ENCODE peak calls at places on chromosomes 3 and 15, in six cellular contexts. One of them, this sample, is unnamed.

GRCh38 chr3:79306939-79307590 is 460.7 kb downstream of the ROBO1 start:
- DNase-seq in iPS DF 19.7: no peak
- DNase-seq in activated naive CD4-positive, alpha-beta T cell treated with anti-CD3 and anti-CD28 coated beads, Interleukin-2, amount 10 ng/mL, durations not matched to agents 7 days and 5 days: no peak
- DNase-seq in naive thymus-derived CD4-positive, alpha-beta T cell: no peak
- DNase-seq in CD4-positive, CD25-positive, alpha-beta regulatory T cell: no peak
- DNase-seq in mucosa of gallbladder: no peak
- DNase-seq in this sample: no peak

GRCh38 chr15:43256341-43256740 is 10.4 kb downstream of the TGM5 start:
- DNase-seq in CD4-positive, CD25-positive, alpha-beta regulatory T cell: no peak
- DNase-seq in naive thymus-derived CD4-positive, alpha-beta T cell: no peak
- DNase-seq in activated naive CD4-positive, alpha-beta T cell treated with anti-CD3 and anti-CD28 coated beads, Interleukin-2, amount 10 ng/mL, durations not matched to agents 7 days and 5 days: no peak
- DNase-seq in iPS DF 19.7: no peak
- DNase-seq in mucosa of gallbladder: no peak
- DNase-seq in this sample: no peak

GRCh38 chr3:66276705-66277274 is 56.0 kb downstream of the SLC25A26 start:
- DNase-seq in CD4-positive, CD25-positive, alpha-beta regulatory T cell: peak
- DNase-seq in mucosa of gallbladder: peak
- DNase-seq in iPS DF 19.7: no peak
- DNase-seq in naive thymus-derived CD4-positive, alpha-beta T cell: peak
- DNase-seq in activated naive CD4-positive, alpha-beta T cell treated with anti-CD3 and anti-CD28 coated beads, Interleukin-2, amount 10 ng/mL, durations not matched to agents 7 days and 5 days: peak
- DNase-seq in this sample: peak

GRCh38 chr3:119557874-119558264 is 1.5 kb downstream of the CD80 start:
- DNase-seq in naive thymus-derived CD4-positive, alpha-beta T cell: no peak
- DNase-seq in activated naive CD4-positive, alpha-beta T cell treated with anti-CD3 and anti-CD28 coated beads, Interleukin-2, amount 10 ng/mL, durations not matched to agents 7 days and 5 days: peak
- DNase-seq in iPS DF 19.7: no peak
- DNase-seq in CD4-positive, CD25-positive, alpha-beta regulatory T cell: peak
- DNase-seq in mucosa of gallbladder: no peak
- DNase-seq in this sample: no peak

GRCh38 chr15:78345726-78346125 is 5.6 kb downstream of the CRABP1 start:
- DNase-seq in naive thymus-derived CD4-positive, alpha-beta T cell: no peak
- DNase-seq in activated naive CD4-positive, alpha-beta T cell treated with anti-CD3 and anti-CD28 coated beads, Interleukin-2, amount 10 ng/mL, durations not matched to agents 7 days and 5 days: no peak
- DNase-seq in CD4-positive, CD25-positive, alpha-beta regulatory T cell: no peak
- DNase-seq in mucosa of gallbladder: no peak
- DNase-seq in iPS DF 19.7: no peak
- DNase-seq in this sample: no peak

GRCh38 chr3:148101061-148101460 is 596.6 kb upstream of the AGTR1 start:
- DNase-seq in naive thymus-derived CD4-positive, alpha-beta T cell: no peak
- DNase-seq in CD4-positive, CD25-positive, alpha-beta regulatory T cell: no peak
- DNase-seq in mucosa of gallbladder: no peak
- DNase-seq in activated naive CD4-positive, alpha-beta T cell treated with anti-CD3 and anti-CD28 coated beads, Interleukin-2, amount 10 ng/mL, durations not matched to agents 7 days and 5 days: no peak
- DNase-seq in iPS DF 19.7: no peak
- DNase-seq in this sample: no peak

GRCh38 chr3:74137790-74138189 is 476.7 kb downstream of the CNTN3 start:
- DNase-seq in CD4-positive, CD25-positive, alpha-beta regulatory T cell: no peak
- DNase-seq in naive thymus-derived CD4-positive, alpha-beta T cell: no peak
- DNase-seq in activated naive CD4-positive, alpha-beta T cell treated with anti-CD3 and anti-CD28 coated beads, Interleukin-2, amount 10 ng/mL, durations not matched to agents 7 days and 5 days: no peak
- DNase-seq in iPS DF 19.7: no peak
- DNase-seq in mucosa of gallbladder: no peak
- DNase-seq in this sample: no peak

GRCh38 chr3:17581421-17582080 is 160.9 kb downstream of the TBC1D5 start:
- DNase-seq in mucosa of gallbladder: no peak
- DNase-seq in activated naive CD4-positive, alpha-beta T cell treated with anti-CD3 and anti-CD28 coated beads, Interleukin-2, amount 10 ng/mL, durations not matched to agents 7 days and 5 days: no peak
- DNase-seq in naive thymus-derived CD4-positive, alpha-beta T cell: no peak
- DNase-seq in CD4-positive, CD25-positive, alpha-beta regulatory T cell: no peak
- DNase-seq in iPS DF 19.7: no peak
- DNase-seq in this sample: no peak

GRCh38 chr3:101878589-101878988 is 29.3 kb downstream of the NFKBIZ start:
- DNase-seq in iPS DF 19.7: no peak
- DNase-seq in activated naive CD4-positive, alpha-beta T cell treated with anti-CD3 and anti-CD28 coated beads, Interleukin-2, amount 10 ng/mL, durations not matched to agents 7 days and 5 days: no peak
- DNase-seq in naive thymus-derived CD4-positive, alpha-beta T cell: no peak
- DNase-seq in mucosa of gallbladder: no peak
- DNase-seq in CD4-positive, CD25-positive, alpha-beta regulatory T cell: no peak
- DNase-seq in this sample: no peak

GRCh38 chr3:117407317-117407716 is 697.7 kb downstream of the TUSC7 start:
- DNase-seq in CD4-positive, CD25-positive, alpha-beta regulatory T cell: no peak
- DNase-seq in naive thymus-derived CD4-positive, alpha-beta T cell: no peak
- DNase-seq in iPS DF 19.7: no peak
- DNase-seq in activated naive CD4-positive, alpha-beta T cell treated with anti-CD3 and anti-CD28 coated beads, Interleukin-2, amount 10 ng/mL, durations not matched to agents 7 days and 5 days: no peak
- DNase-seq in mucosa of gallbladder: no peak
- DNase-seq in this sample: peak

GRCh38 chr3:104503022-104503421 is 863.7 kb upstream of the ALCAM start:
- DNase-seq in mucosa of gallbladder: no peak
- DNase-seq in naive thymus-derived CD4-positive, alpha-beta T cell: no peak
- DNase-seq in CD4-positive, CD25-positive, alpha-beta regulatory T cell: no peak
- DNase-seq in iPS DF 19.7: no peak
- DNase-seq in activated naive CD4-positive, alpha-beta T cell treated with anti-CD3 and anti-CD28 coated beads, Interleukin-2, amount 10 ng/mL, durations not matched to agents 7 days and 5 days: no peak
- DNase-seq in this sample: no peak

GRCh38 chr3:141055536-141056445 is 4.6 kb downstream of the SPSB4 start:
- DNase-seq in mucosa of gallbladder: no peak
- DNase-seq in iPS DF 19.7: no peak
- DNase-seq in CD4-positive, CD25-positive, alpha-beta regulatory T cell: no peak
- DNase-seq in activated naive CD4-positive, alpha-beta T cell treated with anti-CD3 and anti-CD28 coated beads, Interleukin-2, amount 10 ng/mL, durations not matched to agents 7 days and 5 days: no peak
- DNase-seq in naive thymus-derived CD4-positive, alpha-beta T cell: no peak
- DNase-seq in this sample: no peak

GRCh38 chr3:120021523-120021922 is 72.7 kb downstream of the GSK3B start:
- DNase-seq in CD4-positive, CD25-positive, alpha-beta regulatory T cell: no peak
- DNase-seq in naive thymus-derived CD4-positive, alpha-beta T cell: no peak
- DNase-seq in mucosa of gallbladder: no peak
- DNase-seq in activated naive CD4-positive, alpha-beta T cell treated with anti-CD3 and anti-CD28 coated beads, Interleukin-2, amount 10 ng/mL, durations not matched to agents 7 days and 5 days: no peak
- DNase-seq in iPS DF 19.7: no peak
- DNase-seq in this sample: no peak

GRCh38 chr3:32359766-32360513 is 31.7 kb upstream of the CMTM7 start:
- DNase-seq in iPS DF 19.7: peak
- DNase-seq in naive thymus-derived CD4-positive, alpha-beta T cell: no peak
- DNase-seq in CD4-positive, CD25-positive, alpha-beta regulatory T cell: no peak
- DNase-seq in activated naive CD4-positive, alpha-beta T cell treated with anti-CD3 and anti-CD28 coated beads, Interleukin-2, amount 10 ng/mL, durations not matched to agents 7 days and 5 days: no peak
- DNase-seq in mucosa of gallbladder: no peak
- DNase-seq in this sample: no peak

GRCh38 chr15:42080585-42081462 is 13.5 kb downstream of the PLA2G4D start:
- DNase-seq in mucosa of gallbladder: no peak
- DNase-seq in CD4-positive, CD25-positive, alpha-beta regulatory T cell: no peak
- DNase-seq in iPS DF 19.7: no peak
- DNase-seq in naive thymus-derived CD4-positive, alpha-beta T cell: no peak
- DNase-seq in activated naive CD4-positive, alpha-beta T cell treated with anti-CD3 and anti-CD28 coated beads, Interleukin-2, amount 10 ng/mL, durations not matched to agents 7 days and 5 days: no peak
- DNase-seq in this sample: peak

GRCh38 chr3:119323401-119324107 is 29.4 kb downstream of the ARHGAP31 start:
- DNase-seq in activated naive CD4-positive, alpha-beta T cell treated with anti-CD3 and anti-CD28 coated beads, Interleukin-2, amount 10 ng/mL, durations not matched to agents 7 days and 5 days: peak
- DNase-seq in iPS DF 19.7: peak
- DNase-seq in naive thymus-derived CD4-positive, alpha-beta T cell: peak
- DNase-seq in mucosa of gallbladder: no peak
- DNase-seq in CD4-positive, CD25-positive, alpha-beta regulatory T cell: peak
- DNase-seq in this sample: peak

GRCh38 chr3:38548154-38548931 is 52.2 kb downstream of the EXOG start:
- DNase-seq in iPS DF 19.7: no peak
- DNase-seq in CD4-positive, CD25-positive, alpha-beta regulatory T cell: no peak
- DNase-seq in mucosa of gallbladder: no peak
- DNase-seq in activated naive CD4-positive, alpha-beta T cell treated with anti-CD3 and anti-CD28 coated beads, Interleukin-2, amount 10 ng/mL, durations not matched to agents 7 days and 5 days: no peak
- DNase-seq in naive thymus-derived CD4-positive, alpha-beta T cell: no peak
- DNase-seq in this sample: peak

GRCh38 chr15:40929730-40930429 is 740 bp downstream of the DLL4 start:
- DNase-seq in mucosa of gallbladder: no peak
- DNase-seq in CD4-positive, CD25-positive, alpha-beta regulatory T cell: no peak
- DNase-seq in iPS DF 19.7: no peak
- DNase-seq in activated naive CD4-positive, alpha-beta T cell treated with anti-CD3 and anti-CD28 coated beads, Interleukin-2, amount 10 ng/mL, durations not matched to agents 7 days and 5 days: no peak
- DNase-seq in naive thymus-derived CD4-positive, alpha-beta T cell: no peak
- DNase-seq in this sample: peak

GRCh38 chr15:69991493-69991892 is 106.2 kb downstream of the TLE3 start:
- DNase-seq in CD4-positive, CD25-positive, alpha-beta regulatory T cell: no peak
- DNase-seq in activated naive CD4-positive, alpha-beta T cell treated with anti-CD3 and anti-CD28 coated beads, Interleukin-2, amount 10 ng/mL, durations not matched to agents 7 days and 5 days: no peak
- DNase-seq in mucosa of gallbladder: no peak
- DNase-seq in iPS DF 19.7: no peak
- DNase-seq in naive thymus-derived CD4-positive, alpha-beta T cell: no peak
- DNase-seq in this sample: no peak

GRCh38 chr15:54604963-54605362 is 591.8 kb downstream of the RSL24D1 start:
- DNase-seq in mucosa of gallbladder: no peak
- DNase-seq in naive thymus-derived CD4-positive, alpha-beta T cell: no peak
- DNase-seq in iPS DF 19.7: no peak
- DNase-seq in CD4-positive, CD25-positive, alpha-beta regulatory T cell: no peak
- DNase-seq in activated naive CD4-positive, alpha-beta T cell treated with anti-CD3 and anti-CD28 coated beads, Interleukin-2, amount 10 ng/mL, durations not matched to agents 7 days and 5 days: no peak
- DNase-seq in this sample: no peak

GRCh38 chr3:71060536-71060935 is 523.0 kb downstream of the FOXP1 start:
- DNase-seq in CD4-positive, CD25-positive, alpha-beta regulatory T cell: no peak
- DNase-seq in mucosa of gallbladder: no peak
- DNase-seq in naive thymus-derived CD4-positive, alpha-beta T cell: peak
- DNase-seq in iPS DF 19.7: no peak
- DNase-seq in activated naive CD4-positive, alpha-beta T cell treated with anti-CD3 and anti-CD28 coated beads, Interleukin-2, amount 10 ng/mL, durations not matched to agents 7 days and 5 days: no peak
- DNase-seq in this sample: no peak

GRCh38 chr15:28892789-28893610 is 7.2 kb downstream of the APBA2 start:
- DNase-seq in naive thymus-derived CD4-positive, alpha-beta T cell: no peak
- DNase-seq in mucosa of gallbladder: no peak
- DNase-seq in iPS DF 19.7: no peak
- DNase-seq in CD4-positive, CD25-positive, alpha-beta regulatory T cell: no peak
- DNase-seq in activated naive CD4-positive, alpha-beta T cell treated with anti-CD3 and anti-CD28 coated beads, Interleukin-2, amount 10 ng/mL, durations not matched to agents 7 days and 5 days: no peak
- DNase-seq in this sample: no peak

GRCh38 chr3:187291001-187291511 is 481 bp downstream of the MASP1 start:
- DNase-seq in activated naive CD4-positive, alpha-beta T cell treated with anti-CD3 and anti-CD28 coated beads, Interleukin-2, amount 10 ng/mL, durations not matched to agents 7 days and 5 days: no peak
- DNase-seq in CD4-positive, CD25-positive, alpha-beta regulatory T cell: no peak
- DNase-seq in iPS DF 19.7: no peak
- DNase-seq in mucosa of gallbladder: no peak
- DNase-seq in naive thymus-derived CD4-positive, alpha-beta T cell: no peak
- DNase-seq in this sample: peak

GRCh38 chr3:48414376-48415250 is 15.3 kb downstream of the PLXNB1 start:
- DNase-seq in mucosa of gallbladder: no peak
- DNase-seq in naive thymus-derived CD4-positive, alpha-beta T cell: no peak
- DNase-seq in activated naive CD4-positive, alpha-beta T cell treated with anti-CD3 and anti-CD28 coated beads, Interleukin-2, amount 10 ng/mL, durations not matched to agents 7 days and 5 days: no peak
- DNase-seq in iPS DF 19.7: no peak
- DNase-seq in CD4-positive, CD25-positive, alpha-beta regulatory T cell: no peak
- DNase-seq in this sample: no peak

GRCh38 chr3:31531465-31531991 is 1.2 kb upstream of the STT3B start:
- DNase-seq in CD4-positive, CD25-positive, alpha-beta regulatory T cell: no peak
- DNase-seq in activated naive CD4-positive, alpha-beta T cell treated with anti-CD3 and anti-CD28 coated beads, Interleukin-2, amount 10 ng/mL, durations not matched to agents 7 days and 5 days: no peak
- DNase-seq in naive thymus-derived CD4-positive, alpha-beta T cell: no peak
- DNase-seq in mucosa of gallbladder: no peak
- DNase-seq in iPS DF 19.7: no peak
- DNase-seq in this sample: no peak

GRCh38 chr15:58771621-58772235 is 626 bp downstream of the MINDY2 start:
- DNase-seq in mucosa of gallbladder: peak
- DNase-seq in iPS DF 19.7: no peak
- DNase-seq in CD4-positive, CD25-positive, alpha-beta regulatory T cell: peak
- DNase-seq in naive thymus-derived CD4-positive, alpha-beta T cell: no peak
- DNase-seq in activated naive CD4-positive, alpha-beta T cell treated with anti-CD3 and anti-CD28 coated beads, Interleukin-2, amount 10 ng/mL, durations not matched to agents 7 days and 5 days: peak
- DNase-seq in this sample: peak

GRCh38 chr3:186937017-186937875 is 6.9 kb downstream of the ST6GAL1 start:
- DNase-seq in CD4-positive, CD25-positive, alpha-beta regulatory T cell: no peak
- DNase-seq in iPS DF 19.7: no peak
- DNase-seq in activated naive CD4-positive, alpha-beta T cell treated with anti-CD3 and anti-CD28 coated beads, Interleukin-2, amount 10 ng/mL, durations not matched to agents 7 days and 5 days: no peak
- DNase-seq in naive thymus-derived CD4-positive, alpha-beta T cell: no peak
- DNase-seq in mucosa of gallbladder: no peak
- DNase-seq in this sample: no peak

GRCh38 chr3:11211531-11212300 is 57.4 kb downstream of the HRH1 start:
- DNase-seq in naive thymus-derived CD4-positive, alpha-beta T cell: no peak
- DNase-seq in mucosa of gallbladder: no peak
- DNase-seq in iPS DF 19.7: no peak
- DNase-seq in CD4-positive, CD25-positive, alpha-beta regulatory T cell: no peak
- DNase-seq in activated naive CD4-positive, alpha-beta T cell treated with anti-CD3 and anti-CD28 coated beads, Interleukin-2, amount 10 ng/mL, durations not matched to agents 7 days and 5 days: no peak
- DNase-seq in this sample: no peak

GRCh38 chr3:58048301-58048700 is 40.1 kb downstream of the FLNB start:
- DNase-seq in iPS DF 19.7: no peak
- DNase-seq in mucosa of gallbladder: peak
- DNase-seq in naive thymus-derived CD4-positive, alpha-beta T cell: no peak
- DNase-seq in activated naive CD4-positive, alpha-beta T cell treated with anti-CD3 and anti-CD28 coated beads, Interleukin-2, amount 10 ng/mL, durations not matched to agents 7 days and 5 days: no peak
- DNase-seq in CD4-positive, CD25-positive, alpha-beta regulatory T cell: no peak
- DNase-seq in this sample: no peak

GRCh38 chr3:159265705-159266104 is 463.9 kb downstream of the MFSD1 start:
- DNase-seq in iPS DF 19.7: no peak
- DNase-seq in mucosa of gallbladder: no peak
- DNase-seq in CD4-positive, CD25-positive, alpha-beta regulatory T cell: no peak
- DNase-seq in activated naive CD4-positive, alpha-beta T cell treated with anti-CD3 and anti-CD28 coated beads, Interleukin-2, amount 10 ng/mL, durations not matched to agents 7 days and 5 days: no peak
- DNase-seq in naive thymus-derived CD4-positive, alpha-beta T cell: no peak
- DNase-seq in this sample: no peak

GRCh38 chr3:159882367-159882766 is 106.3 kb upstream of the IL12A start:
- DNase-seq in CD4-positive, CD25-positive, alpha-beta regulatory T cell: no peak
- DNase-seq in activated naive CD4-positive, alpha-beta T cell treated with anti-CD3 and anti-CD28 coated beads, Interleukin-2, amount 10 ng/mL, durations not matched to agents 7 days and 5 days: no peak
- DNase-seq in naive thymus-derived CD4-positive, alpha-beta T cell: no peak
- DNase-seq in mucosa of gallbladder: no peak
- DNase-seq in iPS DF 19.7: no peak
- DNase-seq in this sample: no peak